ENCODE peak calls at places on chromosomes 16 and 17, in eight cellular contexts. W is nucleus accumbens; J is stimulated activated CD8-positive, alpha-beta memory T cell treated with anti-CD3 and anti-CD28 coated beads, Interleukin-7, amount 100 ng/mL, for 1 hour; A is activated B cell treated with CpG ODN at 0.5 μM for 24 hours; L is B cell; S is HEK293T; D is CD8-positive, alpha-beta memory T cell; Q is fibroblast of pulmonary artery. M is an unnamed sample.

GRCh38 chr16:85800321-85800669 is 800 bp downstream of the COX4I1 start:
- DNase-seq in D (no peak), A (no peak), W (no peak), J (no peak), Q (peak; percentile 6), S (peak; percentile 27), L (no peak), M (no peak)

GRCh38 chr17:60325730-60326524 is 66.0 kb downstream of the USP32 start:
- DNase-seq in W (no peak), J (no peak), S (no peak), D (no peak), A (no peak), Q (no peak), L (no peak), M (no peak)

GRCh38 chr17:27385626-27386025 is 70.6 kb upstream of the KSR1 start:
- DNase-seq in S (no peak), D (no peak), J (no peak), W (no peak), Q (no peak), L (no peak), A (no peak), M (no peak)

GRCh38 chr16:86018487-86018886 is 119.5 kb downstream of the IRF8 start:
- DNase-seq in W (no peak), S (no peak), A (peak; percentile 18), Q (peak; percentile 44), L (peak; percentile 68), J (no peak), D (no peak), M (no peak)

GRCh38 chr16:67719778-67720144 is 645 bp upstream of the GFOD2 start:
- DNase-seq in Q (peak; percentile 54), J (no peak), S (peak; percentile 61), A (no peak), W (peak; percentile 15), L (no peak), D (no peak), M (peak; percentile 1)

GRCh38 chr17:80877095-80877828 is 114.4 kb upstream of the CHMP6 start:
- DNase-seq in L (peak; percentile 74), Q (no peak), S (no peak), D (no peak), W (no peak), J (no peak), A (peak; percentile 54), M (no peak)

GRCh38 chr17:78806451-78806850 is 24.4 kb upstream of the CYTH1 start:
- DNase-seq in D (no peak), L (peak; percentile 48), A (no peak), J (no peak), S (no peak), Q (no peak), W (no peak), M (no peak)

GRCh38 chr16:56800355-56800754 is 64.7 kb upstream of the SLC12A3 start:
- DNase-seq in D (no peak), L (no peak), Q (peak; percentile 37), S (no peak), J (no peak), W (no peak), A (no peak), M (no peak)

GRCh38 chr16:28218109-28218508 is 6.3 kb upstream of the XPO6 start:
- DNase-seq in J (no peak), A (no peak), Q (peak; percentile 73), D (peak; percentile 47), L (peak; percentile 73), S (peak; percentile 55), W (no peak), M (no peak)

GRCh38 chr16:21703589-21704174 is 39.9 kb downstream of the OTOA start:
- DNase-seq in L (peak; percentile 33), W (no peak), Q (no peak), D (no peak), A (no peak), J (no peak), S (no peak), M (no peak)

GRCh38 chr17:61723183-61723582 is 132.2 kb upstream of the NACA2 start:
- DNase-seq in A (no peak), W (no peak), S (no peak), Q (no peak), D (no peak), J (no peak), L (no peak), M (no peak)

GRCh38 chr17:3295632-3296031 is 2.5 kb downstream of the OR3A1 start:
- DNase-seq in Q (no peak), D (no peak), S (no peak), W (no peak), J (no peak), A (no peak), L (no peak), M (no peak)

GRCh38 chr17:48025904-48026502 is 11.6 kb downstream of the COPZ2 start:
- DNase-seq in L (no peak), Q (no peak), D (no peak), W (no peak), A (no peak), J (no peak), S (no peak), M (no peak)

GRCh38 chr17:61478790-61479492 is 26.7 kb downstream of the TBX4 start:
- DNase-seq in S (no peak), W (no peak), L (no peak), D (no peak), J (no peak), Q (no peak), A (no peak), M (no peak)

GRCh38 chr17:14201087-14201486 is 35.6 kb downstream of the CDRT15 start:
- DNase-seq in L (no peak), J (no peak), W (no peak), A (no peak), S (no peak), D (peak; percentile 18), Q (peak; percentile 11), M (no peak)

GRCh38 chr16:86256995-86257394 is 253.3 kb upstream of the FOXF1 start:
- DNase-seq in J (no peak), A (no peak), W (no peak), D (no peak), S (no peak), L (no peak), Q (peak; percentile 3), M (no peak)

GRCh38 chr16:57915267-57915666 is 55.7 kb downstream of the CNGB1 start:
- DNase-seq in Q (no peak), D (no peak), A (no peak), L (no peak), S (no peak), J (no peak), W (no peak), M (no peak)

GRCh38 chr17:28710948-28711722 is 553 bp downstream of the PROCA1 start:
- DNase-seq in D (peak; percentile 88), J (peak; percentile 77), W (peak; percentile 86), A (peak; percentile 94), Q (peak; percentile 88), S (peak; percentile 85), L (peak; percentile 90), M (peak; percentile 94)

GRCh38 chr16:7703661-7704060 is 371.0 kb downstream of the RBFOX1 start:
- DNase-seq in L (no peak), S (no peak), W (no peak), A (no peak), D (no peak), J (no peak), Q (no peak), M (no peak)

GRCh38 chr17:60141111-60142018 is 8.4 kb upstream of the CA4 start:
- DNase-seq in Q (peak; percentile 45), A (no peak), S (no peak), W (no peak), J (no peak), L (no peak), D (no peak), M (peak; percentile 30)

GRCh38 chr17:76262732-76263344 is 2.3 kb upstream of the UBALD2 start:
- DNase-seq in S (no peak), A (no peak), D (no peak), J (no peak), W (no peak), L (peak; percentile 71), Q (no peak), M (no peak)

GRCh38 chr16:47180073-47180472 is 36.3 kb upstream of the NETO2 start:
- DNase-seq in Q (no peak), L (no peak), W (no peak), J (no peak), D (no peak), S (no peak), A (no peak), M (no peak)

GRCh38 chr17:28042721-28043291 is 329 bp downstream of the NLK start:
- DNase-seq in A (no peak), S (no peak), J (no peak), L (no peak), D (peak; percentile 4), Q (no peak), W (no peak), M (no peak)

GRCh38 chr17:76382803-76383644 is 1.4 kb upstream of the SPHK1 start:
- DNase-seq in W (no peak), S (peak; percentile 53), J (peak; percentile 34), A (peak; percentile 40), L (peak; percentile 58), D (peak; percentile 35), Q (peak; percentile 66), M (no peak)

GRCh38 chr17:18957831-18958230 is 5.9 kb downstream of the SLC5A10 start:
- DNase-seq in A (no peak), L (no peak), W (no peak), Q (no peak), J (no peak), D (no peak), S (no peak), M (no peak)

GRCh38 chr17:56289321-56289720 is 136.0 kb downstream of the ANKFN1 start:
- DNase-seq in Q (no peak), A (no peak), D (no peak), J (no peak), W (no peak), L (no peak), S (no peak), M (no peak)

GRCh38 chr16:86199182-86199581 is 300.2 kb downstream of the IRF8 start:
- DNase-seq in A (no peak), L (no peak), D (no peak), S (no peak), J (no peak), Q (no peak), W (no peak), M (no peak)

GRCh38 chr17:62626719-62627218 is 701 bp upstream of the MRC2 start:
- DNase-seq in A (no peak), S (no peak), D (no peak), J (no peak), L (no peak), W (no peak), Q (peak; percentile 94), M (no peak)

GRCh38 chr17:31568140-31568938 is 176.9 kb downstream of the RAB11FIP4 start:
- DNase-seq in W (no peak), L (no peak), A (no peak), Q (no peak), J (no peak), D (no peak), S (no peak), M (no peak)

GRCh38 chr16:55701442-55702319 is 45.9 kb downstream of the SLC6A2 start:
- DNase-seq in A (no peak), S (peak; percentile 67), D (peak; percentile 5), W (no peak), L (peak; percentile 29), Q (peak; percentile 59), J (no peak), M (no peak)

GRCh38 chr17:81870155-81870977 is 771 bp downstream of the ARHGDIA start:
- DNase-seq in D (peak; percentile 42), L (peak; percentile 68), W (no peak), Q (peak; percentile 51), A (peak; percentile 48), S (no peak), J (no peak), M (peak; percentile 42)

GRCh38 chr16:66605177-66605999 is 884 bp downstream of the CMTM3 start:
- DNase-seq in L (peak; percentile 48), S (peak; percentile 47), W (peak; percentile 8), A (peak; percentile 35), Q (peak; percentile 28), J (no peak), D (no peak), M (no peak)

M was measured in NCI-H446.